ENCODE peak calls at places on chromosomes 7 and 10, in seven cellular contexts. X, B, V, Z, N, H and E are unnamed samples.

GRCh38 chr10:25639646-25640045 is 294.4 kb upstream of the MYO3A start:
- DNase-seq in X (no peak), H (no peak), V (no peak), N (peak), B (no peak), Z (no peak), E (no peak)

GRCh38 chr7:45657136-45657889 is 83.1 kb downstream of the ADCY1 start:
- DNase-seq in X (no peak), Z (no peak), B (no peak), H (no peak), N (no peak), V (no peak), E (no peak)

GRCh38 chr10:60604356-60604755 is 173.9 kb upstream of the CDK1 start:
- DNase-seq in B (no peak), X (no peak), V (peak), Z (no peak), N (no peak), H (no peak), E (no peak)

GRCh38 chr7:132377703-132378584 is 198.3 kb downstream of the PLXNA4 start:
- DNase-seq in X (no peak), N (no peak), Z (no peak), H (no peak), V (no peak), B (no peak), E (no peak)

GRCh38 chr7:100827330-100828226 is at the start of gene EPHB4:
- DNase-seq in Z (peak), V (peak), X (peak), B (peak), N (peak), H (peak), E (peak)

GRCh38 chr10:3623746-3624145 is 161.3 kb downstream of the KLF6 start:
- DNase-seq in X (no peak), Z (no peak), B (no peak), H (peak), N (peak), V (peak), E (peak)

GRCh38 chr10:52952391-52953079 is 180.0 kb upstream of the MBL2 start:
- DNase-seq in Z (no peak), X (no peak), B (no peak), N (no peak), H (no peak), V (no peak), E (no peak)

GRCh38 chr7:24923172-24923865 is 56.7 kb downstream of the OSBPL3 start:
- DNase-seq in X (no peak), B (no peak), N (no peak), H (no peak), V (no peak), Z (no peak), E (no peak)

GRCh38 chr10:99279626-99280111 is 44.0 kb upstream of the HPSE2 start:
- DNase-seq in B (no peak), H (no peak), N (peak), Z (no peak), V (no peak), X (no peak), E (peak)

GRCh38 chr7:138122162-138122561 is 45.9 kb downstream of the AKR1D1 start:
- DNase-seq in X (no peak), H (no peak), N (no peak), V (no peak), Z (no peak), B (no peak), E (no peak)

GRCh38 chr10:86663576-86664369 is 4.5 kb upstream of the LDB3 start:
- DNase-seq in B (no peak), X (no peak), N (no peak), V (no peak), H (no peak), Z (no peak), E (no peak)

GRCh38 chr7:108406474-108406873 is 49.8 kb downstream of the NRCAM start:
- DNase-seq in N (no peak), V (no peak), B (no peak), X (no peak), H (no peak), Z (no peak), E (peak)

GRCh38 chr10:76085773-76086570 is 654.5 kb downstream of the LRMDA start:
- DNase-seq in V (no peak), B (no peak), X (no peak), Z (no peak), H (no peak), N (no peak), E (no peak)

GRCh38 chr7:123367508-123368122 is 166.8 kb downstream of the IQUB start:
- DNase-seq in V (peak), B (no peak), N (peak), X (peak), H (peak), Z (peak), E (no peak)

GRCh38 chr10:72883861-72884260 is 9.7 kb upstream of the OIT3 start:
- DNase-seq in B (no peak), X (no peak), Z (no peak), N (no peak), V (no peak), H (no peak), E (no peak)

GRCh38 chr10:32413513-32413912 is 32.4 kb upstream of the CCDC7 start:
- DNase-seq in B (no peak), N (peak), H (no peak), V (no peak), X (peak), Z (no peak), E (peak)

GRCh38 chr7:4052126-4052525 is 630.0 kb upstream of the FOXK1 start:
- DNase-seq in X (no peak), V (no peak), Z (no peak), H (no peak), B (no peak), N (no peak), E (no peak)

GRCh38 chr7:16420329-16420648 is 1.0 kb downstream of the CRPPA start:
- DNase-seq in V (no peak), B (no peak), H (no peak), Z (no peak), N (no peak), X (no peak), E (no peak)

GRCh38 chr10:667602-668143 is 21.8 kb downstream of the DIP2C start:
- DNase-seq in B (no peak), Z (no peak), X (no peak), V (no peak), H (no peak), N (no peak), E (no peak)

GRCh38 chr10:71999360-72000072 is 35.3 kb downstream of the CHST3 start:
- DNase-seq in B (no peak), V (peak), N (peak), X (no peak), Z (peak), H (no peak), E (no peak)

GRCh38 chr7:3238525-3239210 is 62.4 kb upstream of the SDK1 start:
- DNase-seq in N (peak), B (no peak), H (no peak), V (no peak), Z (no peak), X (no peak), E (no peak)